ENCODE peak calls at places on chromosomes 5 and 9, in nine cellular contexts. C is stomach, G is spleen, E is sigmoid colon, V is HCT116, T is endothelial cell of umbilical vein, H is prostate gland, N is suprapubic skin, Q is GM23338. J is an unnamed sample.

GRCh38 chr5:160175438-160176218 is 53.7 kb upstream of the FABP6 start:
- DNase-seq in C (no peak), G (no peak), E (peak; percentile 68), V (no peak), T (no peak), H (peak; percentile 18), N (no peak), Q (no peak), J (no peak)

GRCh38 chr5:1633605-1634336 is 110.0 kb upstream of the LPCAT1 start:
- DNase-seq in C (peak; percentile 80), G (peak; percentile 96), E (peak; percentile 91), V (peak; percentile 35), T (peak; percentile 26), H (peak; percentile 74), N (no peak), Q (peak; percentile 91), J (peak; percentile 85)

GRCh38 chr5:126526493-126526892 is 68.5 kb downstream of the ALDH7A1 start:
- DNase-seq in C (no peak), G (no peak), E (no peak), V (no peak), T (no peak), H (no peak), N (no peak), Q (no peak), J (no peak)

GRCh38 chr5:116769470-116769869 is 194.8 kb upstream of the SEMA6A start:
- DNase-seq in C (no peak), G (no peak), E (no peak), V (no peak), T (no peak), H (no peak), N (no peak), Q (no peak), J (no peak)

GRCh38 chr9:128629852-128630545 is 26.6 kb downstream of the DYNC2I2 start:
- DNase-seq in C (no peak), G (peak; percentile 61), E (peak; percentile 32), V (no peak), T (no peak), H (no peak), N (no peak), Q (no peak), J (no peak)

GRCh38 chr5:91332267-91333044 is 50.7 kb downstream of the ARRDC3 start:
- DNase-seq in C (no peak), G (no peak), E (no peak), V (peak; percentile 57), T (no peak), H (no peak), N (no peak), Q (no peak), J (no peak)

GRCh38 chr5:37835400-37835973 is 4.4 kb downstream of the GDNF start:
- DNase-seq in C (no peak), G (no peak), E (no peak), V (no peak), T (no peak), H (no peak), N (no peak), Q (no peak), J (no peak)

GRCh38 chr9:8724284-8725018 is 924.9 kb upstream of the DMAC1 start:
- DNase-seq in C (no peak), G (no peak), E (no peak), V (no peak), T (no peak), H (no peak), N (no peak), Q (no peak), J (no peak)

GRCh38 chr9:89539374-89539773 is 41.5 kb upstream of the SEMA4D start:
- DNase-seq in C (no peak), G (no peak), E (no peak), V (no peak), T (no peak), H (no peak), N (no peak), Q (no peak), J (no peak)

GRCh38 chr5:132836852-132837251 is 6.4 kb upstream of the SHROOM1 start:
- DNase-seq in C (no peak), G (no peak), E (no peak), V (no peak), T (no peak), H (no peak), N (no peak), Q (no peak), J (no peak)

GRCh38 chr5:163089926-163090325 is 347.5 kb upstream of the CCNG1 start:
- DNase-seq in C (no peak), G (no peak), E (no peak), V (no peak), T (no peak), H (no peak), N (no peak), Q (no peak), J (no peak)

GRCh38 chr9:17578911-17579793 is at the start of gene SH3GL2:
- DNase-seq in C (peak; percentile 82), G (no peak), E (no peak), V (no peak), T (no peak), H (peak; percentile 36), N (no peak), Q (peak; percentile 97), J (peak; percentile 53)

GRCh38 chr5:154826-155225 is 36.5 kb upstream of the LRRC14B start:
- DNase-seq in C (no peak), G (no peak), E (no peak), V (no peak), T (no peak), H (no peak), N (peak; percentile 64), Q (no peak), J (no peak)

GRCh38 chr5:158385982-158386381 is 527.0 kb upstream of the CLINT1 start:
- DNase-seq in C (no peak), G (no peak), E (no peak), V (no peak), T (no peak), H (no peak), N (no peak), Q (no peak), J (no peak)

GRCh38 chr9:131676431-131676972 is 63.4 kb downstream of the RAPGEF1 start:
- DNase-seq in C (no peak), G (no peak), E (no peak), V (no peak), T (no peak), H (no peak), N (no peak), Q (no peak), J (peak; percentile 54)

GRCh38 chr5:16693879-16694278 is 77.1 kb upstream of the RETREG1 start:
- DNase-seq in C (no peak), G (no peak), E (no peak), V (no peak), T (no peak), H (no peak), N (no peak), Q (no peak), J (no peak)

GRCh38 chr9:23850242-23851023 is 24.4 kb upstream of the ELAVL2 start:
- DNase-seq in C (no peak), G (no peak), E (no peak), V (no peak), T (no peak), H (no peak), N (no peak), Q (peak; percentile 79), J (no peak)

GRCh38 chr5:117220730-117221129 is 646.1 kb upstream of the SEMA6A start:
- DNase-seq in C (no peak), G (no peak), E (no peak), V (no peak), T (no peak), H (no peak), N (no peak), Q (no peak), J (no peak)

GRCh38 chr9:18542837-18543405 is 69.0 kb downstream of the ADAMTSL1 start:
- DNase-seq in C (no peak), G (no peak), E (no peak), V (no peak), T (no peak), H (no peak), N (no peak), Q (no peak), J (no peak)

GRCh38 chr9:132531187-132531586 is 51.2 kb upstream of the BARHL1 start:
- DNase-seq in C (no peak), G (no peak), E (peak; percentile 84), V (no peak), T (no peak), H (no peak), N (no peak), Q (peak; percentile 55), J (no peak)

GRCh38 chr5:65742565-65743231 is 20.7 kb downstream of the NLN start:
- DNase-seq in C (no peak), G (no peak), E (no peak), V (peak; percentile 45), T (peak; percentile 74), H (no peak), N (no peak), Q (peak; percentile 44), J (no peak)

GRCh38 chr9:13841801-13842462 is 472.0 kb downstream of the NFIB start:
- DNase-seq in C (no peak), G (no peak), E (no peak), V (no peak), T (no peak), H (peak; percentile 23), N (no peak), Q (peak; percentile 13), J (no peak)

GRCh38 chr5:150662731-150663516 is 1.9 kb downstream of the MYOZ3 start:
- DNase-seq in C (no peak), G (no peak), E (no peak), V (no peak), T (no peak), H (no peak), N (peak; percentile 57), Q (no peak), J (no peak)

GRCh38 chr5:113250341-113250953 is 184.3 kb downstream of the TSSK1B start:
- DNase-seq in C (peak; percentile 31), G (no peak), E (peak; percentile 91), V (no peak), T (peak; percentile 98), H (no peak), N (no peak), Q (no peak), J (peak; percentile 28)
- TF ChIP-seq POLR2AphosphoS5 in C (peak; percentile 58), G (peak; percentile 68), E (peak; percentile 23), V (no peak), T (peak; percentile 28), H (no peak), N (no peak), Q (no peak), J (peak; percentile 31)

GRCh38 chr5:111153483-111153882 is 61.3 kb downstream of the WDR36 start:
- DNase-seq in C (no peak), G (no peak), E (no peak), V (no peak), T (no peak), H (no peak), N (no peak), Q (no peak), J (no peak)
- H3K4me3 ChIP-seq in C (no peak overlapping the region), G (no peak overlapping the region), E (no peak overlapping the region), V (no peak overlapping the region), T (no peak overlapping the region), H (no peak overlapping the region), N (no peak overlapping the region), Q (no peak overlapping the region), J (no peak overlapping the region)

GRCh38 chr5:35313296-35313695 is 83.0 kb upstream of the PRLR start:
- DNase-seq in C (no peak), G (no peak), E (no peak), V (no peak), T (no peak), H (no peak), N (no peak), Q (no peak), J (no peak)
- TF ChIP-seq POLR2AphosphoS5 in C (no peak), G (no peak), E (no peak), V (no peak), T (no peak), H (no peak), N (no peak), Q (no peak), J (no peak)

GRCh38 chr5:147050172-147050571 is 171.6 kb upstream of the PPP2R2B start:
- DNase-seq in C (no peak), G (no peak), E (no peak), V (no peak), T (no peak), H (no peak), N (no peak), Q (no peak), J (no peak)
- H3K4me3 ChIP-seq in C (no peak overlapping the region), G (no peak overlapping the region), E (no peak overlapping the region), V (no peak overlapping the region), T (no peak overlapping the region), H (no peak overlapping the region), N (no peak overlapping the region), Q (no peak overlapping the region), J (no peak overlapping the region)